ENCODE peak calls at places on chromosome X, in ten cellular contexts. M, Y, W, G, C, T, N, L, O and S are unnamed samples.

GRCh38 chrX:68726366-68726765 is 78.9 kb downstream of the STARD8 start:
- DNase-seq in M (no peak), Y (no peak), W (no peak), G (no peak), C (no peak), T (no peak), N (no peak), L (no peak), O (no peak), S (no peak)

GRCh38 chrX:101232316-101232715 is 12.7 kb downstream of the DRP2 start:
- DNase-seq in M (no peak), Y (no peak), W (no peak), G (no peak), C (no peak), T (no peak), N (no peak), L (no peak), O (no peak), S (no peak)

GRCh38 chrX:154096140-154097002 is 1.1 kb downstream of the MECP2 start:
- DNase-seq in M (peak), Y (peak), W (no peak), G (no peak), C (peak), T (peak), N (no peak), L (no peak), O (peak), S (peak)

GRCh38 chrX:102345916-102346315 is 93.9 kb downstream of the NXF2B start:
- DNase-seq in M (peak), Y (peak), W (peak), G (peak), C (no peak), T (peak), N (no peak), L (peak), O (peak), S (no peak)

GRCh38 chrX:63424063-63424462 is 72.9 kb upstream of the SPIN4 start:
- DNase-seq in M (peak), Y (peak), W (peak), G (no peak), C (no peak), T (no peak), N (no peak), L (no peak), O (no peak), S (no peak)

GRCh38 chrX:132023117-132023895 is at the start of gene STK26:
- DNase-seq in M (peak), Y (peak), W (peak), G (peak), C (peak), T (peak), N (peak), L (peak), O (peak), S (peak)

GRCh38 chrX:7145454-7145853 is 2.1 kb upstream of the STS start:
- DNase-seq in M (peak), Y (no peak), W (no peak), G (no peak), C (no peak), T (no peak), N (no peak), L (no peak), O (no peak), S (no peak)

GRCh38 chrX:74593593-74593992 is 20.8 kb downstream of the RLIM start:
- DNase-seq in M (no peak), Y (no peak), W (no peak), G (no peak), C (no peak), T (no peak), N (no peak), L (no peak), O (no peak), S (no peak)

GRCh38 chrX:10467793-10468192 is 152.6 kb downstream of the MID1 start:
- DNase-seq in M (no peak), Y (peak), W (no peak), G (no peak), C (no peak), T (no peak), N (no peak), L (no peak), O (peak), S (no peak)

GRCh38 chrX:784829-785228 is 154.2 kb downstream of the SHOX start:
- DNase-seq in M (no peak), Y (no peak), W (no peak), G (no peak), C (no peak), T (no peak), N (no peak), L (no peak), O (no peak), S (no peak)

GRCh38 chrX:85977218-85977617 is 70.1 kb downstream of the CHM start:
- DNase-seq in M (no peak), Y (no peak), W (no peak), G (no peak), C (no peak), T (no peak), N (no peak), L (no peak), O (no peak), S (no peak)

GRCh38 chrX:113545040-113545439 is 704.4 kb upstream of the AMOT start:
- DNase-seq in M (no peak), Y (no peak), W (no peak), G (no peak), C (no peak), T (no peak), N (no peak), L (no peak), O (no peak), S (no peak)

GRCh38 chrX:7574325-7574724 is 268.6 kb upstream of the VCX start:
- DNase-seq in M (peak), Y (peak), W (no peak), G (no peak), C (no peak), T (no peak), N (no peak), L (no peak), O (peak), S (no peak)

GRCh38 chrX:87728459-87728858 is 210.9 kb downstream of the KLHL4 start:
- DNase-seq in M (no peak), Y (peak), W (no peak), G (no peak), C (no peak), T (no peak), N (no peak), L (no peak), O (no peak), S (peak)

GRCh38 chrX:130264573-130264972 is 4.1 kb downstream of the ZNF280C start:
- DNase-seq in M (peak), Y (peak), W (no peak), G (no peak), C (no peak), T (no peak), N (no peak), L (no peak), O (no peak), S (no peak)

GRCh38 chrX:65679071-65679540 is 11.7 kb downstream of the MSN start:
- DNase-seq in M (peak), Y (peak), W (peak), G (no peak), C (no peak), T (no peak), N (no peak), L (no peak), O (peak), S (no peak)

GRCh38 chrX:38768079-38768478 is 33.2 kb upstream of the MID1IP1 start:
- DNase-seq in M (peak), Y (peak), W (no peak), G (no peak), C (no peak), T (no peak), N (peak), L (no peak), O (peak), S (peak)